ENCODE peak calls at places on chromosomes 2 and 18, in five cellular contexts. W is H1, N is HepG2, F is GM12878, P is NT2/D1. C is an unnamed sample.

GRCh38 chr2:160334028-160334729 is 134.1 kb upstream of the ITGB6 start:
- DNase-seq in N (no peak), W (no peak), P (no peak), F (no peak), C (no peak)

GRCh38 chr2:63678085-63678484 is 89.3 kb downstream of the MDH1 start:
- DNase-seq in N (no peak), W (no peak), F (no peak), P (no peak), C (no peak)

GRCh38 chr2:95053543-95053942 is 28.0 kb downstream of the MAL start:
- DNase-seq in P (no peak), W (peak), F (no peak), N (peak), C (no peak)

GRCh38 chr2:72012886-72013574 is 134.6 kb downstream of the CYP26B1 start:
- DNase-seq in N (no peak), W (peak), F (no peak), P (no peak), C (no peak)

GRCh38 chr2:23286031-23286764 is 98.8 kb upstream of the KLHL29 start:
- DNase-seq in W (no peak), N (no peak), P (no peak), F (no peak), C (no peak)

GRCh38 chr2:143083636-143084035 is 45.6 kb upstream of the ARHGAP15 start:
- DNase-seq in N (no peak), F (no peak), P (no peak), W (no peak), C (no peak)

GRCh38 chr2:38125830-38126229 is 49.9 kb upstream of the CYP1B1 start:
- DNase-seq in P (no peak), N (no peak), W (no peak), F (no peak), C (no peak)

GRCh38 chr2:120231974-120232635 is 8.9 kb upstream of the TMEM185B start:
- DNase-seq in N (no peak), P (no peak), W (no peak), F (peak), C (no peak)

GRCh38 chr2:208406474-208407451 is at the start of gene PTH2R:
- DNase-seq in P (no peak), W (peak), N (no peak), F (no peak), C (peak)

GRCh38 chr2:168030862-168031624 is 216.4 kb downstream of the STK39 start:
- DNase-seq in F (peak), N (no peak), W (no peak), P (no peak), C (no peak)

GRCh38 chr2:113283704-113284284 is 5.1 kb upstream of the PAX8 start:
- DNase-seq in W (no peak), P (no peak), F (no peak), N (peak), C (no peak)

GRCh38 chr2:182318466-182319309 is 108.1 kb downstream of the PDE1A start:
- DNase-seq in N (no peak), P (no peak), W (no peak), F (no peak), C (no peak)

GRCh38 chr2:9394816-9395215 is 28.5 kb downstream of the ITGB1BP1 start:
- DNase-seq in N (no peak), W (no peak), F (no peak), P (no peak), C (no peak)

DNA sequence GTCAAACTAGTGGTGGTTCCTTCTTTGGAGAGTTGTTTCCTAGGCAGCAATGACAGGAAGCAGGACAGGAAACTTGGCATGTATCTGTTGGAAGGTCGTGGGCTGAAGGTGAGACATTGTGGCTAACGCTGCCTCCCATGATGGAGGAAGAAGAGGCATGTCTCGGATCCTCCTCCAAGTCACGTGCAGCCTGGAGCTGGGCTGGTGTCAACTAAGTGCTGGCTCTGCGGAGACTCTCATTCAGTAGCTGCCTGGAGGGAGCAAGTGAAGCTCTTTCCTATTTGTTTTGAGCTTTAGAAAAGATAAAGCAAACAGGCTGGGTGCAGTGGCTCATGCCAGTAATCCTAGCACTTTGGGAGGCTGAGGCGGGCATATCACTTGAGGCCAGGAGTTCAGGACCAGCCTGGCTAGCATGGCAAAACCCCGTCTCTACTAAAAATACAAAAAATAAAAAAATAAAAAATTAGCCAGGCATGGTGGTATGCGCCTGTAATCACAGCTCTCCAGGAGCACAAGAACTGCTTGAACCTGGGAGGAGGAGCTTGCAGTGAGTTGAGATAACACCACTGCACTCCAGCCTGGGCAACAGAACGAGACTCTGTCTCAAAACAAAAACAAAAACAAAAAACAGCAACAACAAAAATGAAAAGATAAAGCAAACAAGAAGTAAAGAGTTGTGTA is 28.2 kb upstream of the INO80C start:
- DNase-seq in P (no peak), F (no peak), N (no peak), W (no peak), C (no peak)
- TF ChIP-seq SUZ12 in P (no peak), F (no peak), N (no peak), W (no peak), C (no peak)

DNA sequence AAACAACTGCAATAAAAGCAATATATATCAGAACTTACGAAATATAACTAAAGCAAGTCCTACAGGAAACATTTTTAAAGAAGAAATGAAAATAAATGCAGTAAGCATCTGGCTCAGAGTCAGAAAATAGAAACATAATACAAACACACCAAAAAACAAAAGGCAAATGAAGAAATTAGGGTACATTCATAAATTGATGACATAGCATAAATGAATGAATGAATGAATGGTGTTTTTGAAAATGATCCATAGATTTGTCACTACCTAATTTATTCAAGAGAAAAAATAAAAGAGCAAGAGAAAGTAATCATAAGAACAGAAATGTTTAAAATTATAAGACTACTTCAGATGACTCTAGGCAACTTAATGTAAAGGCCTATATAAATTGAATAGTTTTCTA is 226.1 kb upstream of the CDH20 start:
- DNase-seq in W (no peak), F (no peak), P (no peak), N (no peak), C (no peak)
- TF ChIP-seq SUZ12 in W (no peak), F (no peak), P (no peak), N (no peak), C (no peak)

GRCh38 chr2:241632478-241633325 is 4.3 kb downstream of the THAP4 start:
- DNase-seq in N (no peak), F (no peak), P (no peak), W (no peak), C (no peak)
- TF ChIP-seq SUZ12 in N (no peak), F (no peak), P (no peak), W (no peak), C (no peak)

GRCh38 chr2:201909348-201909747 is 103.0 kb downstream of the CDK15 start:
- DNase-seq in N (no peak), P (no peak), W (no peak), F (no peak), C (no peak)
- TF ChIP-seq SUZ12 in N (no peak), P (no peak), W (no peak), F (no peak), C (no peak)

GRCh38 chr2:55051026-55051866 is 995 bp upstream of the RTN4 start:
- DNase-seq in W (no peak), P (peak), N (peak), F (no peak), C (peak)
- TF ChIP-seq SUZ12 in W (no peak), P (no peak), N (no peak), F (no peak), C (no peak)

GRCh38 chr2:157900684-157901083 is 24.6 kb upstream of the ACVR1 start:
- DNase-seq in P (no peak), N (no peak), F (no peak), W (no peak), C (no peak)
- TF ChIP-seq SUZ12 in P (no peak), N (no peak), F (no peak), W (no peak), C (no peak)